ENCODE peak calls at places on chromosome 3, in eight cellular contexts. S is IMR-90, C is A549, O is aorta, Z is GM12865, B is Peyer's patch, D is ovary, X is fibroblast of mammary gland. K is an unnamed sample.

GRCh38 chr3:108182339-108182738 is 39.9 kb downstream of the IFT57 start:
- DNase-seq in B (no peak), S (peak), Z (no peak), X (peak), C (no peak), O (no peak), D (no peak), K (no peak)

GRCh38 chr3:89625945-89626344 is 518.5 kb downstream of the EPHA3 start:
- DNase-seq in X (no peak), Z (no peak), S (no peak), O (no peak), D (no peak), C (no peak), B (no peak), K (no peak)

GRCh38 chr3:12490547-12490946 is 6.3 kb downstream of the TSEN2 start:
- DNase-seq in D (no peak), Z (no peak), O (no peak), B (no peak), S (no peak), X (peak), C (no peak), K (no peak)

GRCh38 chr3:1275495-1275894 is 182.7 kb downstream of the CNTN6 start:
- DNase-seq in X (peak), Z (peak), B (no peak), S (no peak), D (no peak), O (no peak), C (no peak), K (no peak)

GRCh38 chr3:72128906-72129305 is 344.0 kb upstream of the PROK2 start:
- DNase-seq in B (no peak), X (no peak), D (no peak), O (no peak), Z (no peak), C (no peak), S (no peak), K (no peak)

GRCh38 chr3:107956991-107957467 is 133.8 kb downstream of the CD47 start:
- DNase-seq in O (peak), X (peak), C (no peak), D (peak), B (no peak), S (peak), Z (no peak), K (no peak)

GRCh38 chr3:184656430-184656990 is 55.4 kb downstream of the MAGEF1 start:
- DNase-seq in C (no peak), Z (no peak), B (no peak), O (no peak), S (no peak), D (no peak), X (no peak), K (no peak)

GRCh38 chr3:18423401-18424212 is 1.5 kb downstream of the SATB1 start:
- DNase-seq in X (peak), C (no peak), O (peak), S (peak), B (no peak), Z (peak), D (peak), K (no peak)

GRCh38 chr3:168684519-168684918 is 588.8 kb upstream of the GOLIM4 start:
- DNase-seq in D (no peak), Z (no peak), O (no peak), C (no peak), S (no peak), B (no peak), X (no peak), K (no peak)

GRCh38 chr3:7249493-7250076 is 388.7 kb downstream of the GRM7 start:
- DNase-seq in S (no peak), D (no peak), X (no peak), O (no peak), B (no peak), Z (no peak), C (no peak), K (no peak)

GRCh38 chr3:154657265-154657664 is 227.3 kb upstream of the GPR149 start:
- DNase-seq in C (no peak), B (no peak), X (no peak), S (no peak), Z (no peak), D (no peak), O (no peak), K (no peak)

GRCh38 chr3:187807086-187807862 is 62.0 kb upstream of the BCL6 start:
- DNase-seq in D (no peak), Z (peak), S (peak), X (peak), O (no peak), B (no peak), C (no peak), K (no peak)

GRCh38 chr3:64321747-64322146 is 96.5 kb upstream of the PRICKLE2 start:
- DNase-seq in X (peak), C (peak), D (no peak), O (no peak), S (peak), B (no peak), Z (no peak), K (no peak)

GRCh38 chr3:111859974-111860859 is 1.2 kb downstream of the PHLDB2 start:
- DNase-seq in C (peak), S (peak), Z (peak), D (peak), O (peak), X (peak), B (peak), K (peak)

GRCh38 chr3:96101013-96101412 is 713.4 kb upstream of the EPHA6 start:
- DNase-seq in B (no peak), O (no peak), C (no peak), S (no peak), D (no peak), Z (no peak), X (no peak), K (peak)

GRCh38 chr3:193842029-193842782 is 249.2 kb downstream of the OPA1 start:
- DNase-seq in B (no peak), O (no peak), D (no peak), S (no peak), C (no peak), Z (peak), X (no peak), K (no peak)

GRCh38 chr3:53845103-53845880 is 927 bp downstream of the CHDH start:
- DNase-seq in D (peak), B (peak), C (peak), S (peak), O (peak), X (peak), Z (peak), K (peak)

GRCh38 chr3:123883111-123883510 is 1.0 kb downstream of the MYLK start:
- DNase-seq in B (no peak), Z (no peak), C (no peak), O (no peak), D (no peak), S (no peak), X (no peak), K (no peak)

GRCh38 chr3:149042766-149043386 is 43.5 kb downstream of the HLTF start:
- DNase-seq in B (no peak), S (peak), Z (peak), X (peak), O (no peak), C (no peak), D (no peak), K (no peak)

GRCh38 chr3:29286841-29287240 is 6.0 kb downstream of the RBMS3 start:
- DNase-seq in D (no peak), S (peak), X (peak), Z (no peak), C (no peak), B (no peak), O (no peak), K (no peak)

GRCh38 chr3:155753038-155753647 is 8.3 kb upstream of the PLCH1 start:
- DNase-seq in Z (peak), C (no peak), D (no peak), B (no peak), O (no peak), S (peak), X (peak), K (no peak)

GRCh38 chr3:42012378-42012934 is 50.6 kb upstream of the ULK4 start:
- DNase-seq in O (no peak), C (no peak), X (no peak), S (no peak), B (no peak), Z (no peak), D (no peak), K (no peak)

GRCh38 chr3:128488995-128489859 is 3.8 kb downstream of the GATA2 start:
- DNase-seq in C (no peak), O (peak), X (no peak), D (peak), Z (no peak), S (no peak), B (peak), K (no peak)

GRCh38 chr3:12384451-12385233 is 95.8 kb downstream of the PPARG start:
- DNase-seq in O (no peak), Z (no peak), X (no peak), B (no peak), C (no peak), D (no peak), S (peak), K (no peak)

GRCh38 chr3:126445506-126445905 is 30.2 kb downstream of the ZXDC start:
- DNase-seq in Z (no peak), O (no peak), B (no peak), D (no peak), S (no peak), C (no peak), X (no peak), K (no peak)

GRCh38 chr3:75396316-75396802 is 267.8 kb upstream of the FRG2C start:
- DNase-seq in Z (no peak), D (no peak), O (no peak), C (no peak), S (no peak), B (no peak), X (no peak), K (no peak)
- H3K4me3 ChIP-seq in Z (no peak), D (no peak), O (no peak), C (no peak), S (no peak), B (peak), X (no peak), K (no peak)

DNA sequence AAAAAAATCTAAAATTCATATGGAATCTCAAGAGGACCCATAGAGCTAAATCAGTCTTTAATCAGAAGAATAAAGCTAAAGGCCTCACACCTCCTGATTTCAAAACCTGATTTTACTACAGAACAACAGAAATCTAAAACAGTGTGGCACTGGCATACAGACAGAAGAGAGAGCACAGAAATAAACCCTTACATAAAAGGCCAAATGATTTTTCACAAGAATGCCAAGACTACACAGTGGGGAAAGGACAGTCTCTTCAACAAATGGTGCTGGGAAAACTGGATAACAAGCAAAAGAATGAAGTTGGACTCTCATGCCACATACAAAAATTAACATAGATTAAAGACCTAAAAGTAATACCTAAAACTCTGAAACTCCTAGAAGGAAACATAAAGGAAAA is 10.1 kb downstream of the TOP2B start:
- DNase-seq in C (no peak), S (no peak), B (no peak), D (no peak), Z (no peak), O (no peak), X (no peak), K (no peak)
- H3K4me3 ChIP-seq in C (no peak), S (no peak), B (no peak), D (no peak), Z (no peak), O (no peak), X (no peak), K (no peak)

GRCh38 chr3:152298393-152299242 is 29.9 kb downstream of the MBNL1 start:
- DNase-seq in B (peak), D (peak), O (no peak), C (peak), Z (peak), S (peak), X (peak), K (peak)
- H3K4me3 ChIP-seq in B (peak), D (peak), O (peak), C (peak), Z (peak), S (peak), X (peak), K (peak)

DNA sequence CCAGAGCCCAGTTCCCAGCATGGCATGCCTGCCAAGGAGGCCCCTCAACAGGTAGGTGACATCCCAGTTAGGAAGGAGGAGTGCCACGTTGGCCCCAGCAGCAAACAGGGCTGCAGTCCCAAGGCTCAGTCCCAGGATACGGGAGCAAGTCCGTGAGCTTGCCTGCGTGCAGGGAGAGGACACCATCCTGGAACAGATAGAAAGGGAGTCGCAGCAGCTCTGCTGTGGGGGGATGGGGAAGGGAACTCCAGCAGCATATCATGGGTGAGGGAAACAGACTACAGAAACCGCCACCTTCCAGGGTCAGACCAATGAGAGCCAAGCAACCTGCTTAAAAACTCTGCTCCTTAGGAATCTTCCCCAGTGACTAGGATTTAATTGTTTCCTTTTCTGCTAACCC is 9.4 kb upstream of the DYNLT2B start:
- DNase-seq in O (no peak), X (no peak), B (no peak), C (no peak), S (no peak), D (no peak), Z (no peak), K (no peak)
- H3K4me3 ChIP-seq in O (no peak), X (no peak), B (no peak), C (no peak), S (no peak), D (no peak), Z (no peak), K (no peak)

DNA sequence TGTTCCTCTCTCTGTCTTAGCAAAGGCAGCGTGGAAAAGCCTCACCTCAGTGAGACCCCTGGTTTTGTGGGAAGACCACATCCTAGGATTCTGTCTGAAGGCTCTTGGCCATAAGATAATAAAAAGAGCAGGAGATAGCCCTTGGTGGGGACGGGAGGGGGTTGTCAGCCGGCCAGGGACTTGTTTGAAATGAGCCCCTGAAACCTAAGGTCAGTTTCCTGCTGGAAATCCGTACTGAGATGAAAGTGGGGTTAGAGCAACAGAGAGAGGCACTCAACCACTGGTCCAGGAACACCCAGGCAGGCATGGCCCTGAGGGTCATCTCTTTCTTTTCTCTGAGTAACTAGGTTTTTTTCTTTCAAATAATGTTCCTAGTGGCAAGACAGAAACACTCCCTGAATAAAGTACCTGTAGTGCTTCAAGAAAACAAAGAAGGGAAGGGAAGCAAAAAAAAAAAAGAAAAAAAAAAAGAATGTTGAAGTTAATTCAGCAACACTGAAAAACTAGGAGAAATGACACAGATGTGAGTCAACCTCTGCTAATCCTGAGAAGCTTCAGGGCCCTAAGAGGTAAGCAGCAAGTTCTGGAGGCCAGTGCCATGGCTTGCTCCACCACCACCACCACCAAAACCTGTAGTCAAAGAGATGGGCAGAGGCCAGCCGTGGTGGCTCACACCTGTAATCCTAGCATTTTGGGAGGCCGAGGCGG is 3.2 kb downstream of the ITGB5 start:
- DNase-seq in S (peak), Z (no peak), X (peak), D (no peak), B (no peak), O (no peak), C (no peak), K (no peak)
- H3K4me3 ChIP-seq in S (no peak), Z (no peak), X (no peak), D (no peak), B (no peak), O (no peak), C (no peak), K (no peak)

GRCh38 chr3:120450914-120451669 is at the start of gene FSTL1:
- DNase-seq in Z (no peak), C (no peak), O (peak), X (peak), D (peak), B (peak), S (peak), K (no peak)

GRCh38 chr3:120451670-120452220 is 953 bp upstream of the FSTL1 start:
- DNase-seq in S (no peak), C (no peak), X (no peak), B (no peak), O (no peak), D (no peak), Z (no peak), K (no peak)

GRCh38 chr3:120448707-120449650 is 1.8 kb downstream of the FSTL1 start:
- DNase-seq in X (peak), Z (no peak), S (peak), D (no peak), O (peak), C (no peak), B (no peak), K (no peak)

GRCh38 chr3:120449701-120450216 is 1.0 kb downstream of the FSTL1 start:
- DNase-seq in S (peak), X (peak), O (no peak), D (no peak), C (peak), B (no peak), Z (no peak), K (no peak)

DNA sequence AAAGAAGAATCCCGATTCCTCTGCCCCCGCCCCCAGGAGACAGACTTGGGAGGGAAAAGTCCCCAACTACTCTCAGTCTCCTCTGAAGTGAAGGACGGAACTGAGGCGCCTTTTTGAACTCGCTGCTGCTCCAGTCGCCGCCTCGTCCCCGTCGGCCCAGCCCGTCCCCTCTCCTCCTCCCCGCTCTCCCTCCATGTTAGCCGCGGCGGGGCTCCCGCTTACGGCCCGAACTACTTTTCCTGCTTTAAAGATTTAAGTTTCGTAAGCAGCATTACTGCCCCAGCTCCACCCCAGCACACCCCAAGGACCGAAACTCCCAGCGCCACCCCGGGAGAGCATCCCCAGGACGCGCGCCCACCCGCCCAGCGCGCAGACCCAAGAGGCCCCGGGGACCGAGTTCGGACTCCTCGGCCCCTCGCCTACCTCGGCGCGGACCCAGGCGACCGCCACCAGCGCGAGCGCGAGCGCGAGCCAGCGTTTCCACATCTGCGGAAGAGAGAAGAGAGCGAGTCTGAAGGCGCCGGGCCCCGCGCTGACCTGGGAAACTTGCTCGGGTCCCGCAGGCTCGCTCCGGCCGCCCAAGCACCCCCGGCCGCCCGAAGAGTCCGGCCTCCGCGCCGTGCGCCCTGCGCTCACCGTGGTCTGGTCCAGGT is 405 bp downstream of the FSTL1 start:
- DNase-seq in Z (no peak), X (no peak), O (peak), C (peak), S (no peak), B (peak), D (no peak), K (no peak)
- H3K4me3 ChIP-seq in Z (peak), X (peak), O (peak), C (peak), S (peak), B (peak), D (peak), K (peak)

GRCh38 chr3:189936210-189936609 is 184.5 kb downstream of the P3H2 start:
- DNase-seq in Z (no peak), D (no peak), B (no peak), X (no peak), S (no peak), O (no peak), C (no peak), K (no peak)

GRCh38 chr3:189941679-189942078 is 179.0 kb downstream of the P3H2 start:
- DNase-seq in Z (no peak), B (no peak), C (peak), O (no peak), X (peak), S (peak), D (no peak), K (no peak)

GRCh38 chr3:189942948-189943347 is 177.7 kb downstream of the P3H2 start:
- DNase-seq in C (no peak), S (no peak), B (no peak), O (no peak), Z (no peak), X (no peak), D (no peak), K (no peak)

GRCh38 chr3:189941125-189941524 is 179.6 kb downstream of the P3H2 start:
- DNase-seq in X (no peak), S (no peak), D (no peak), O (no peak), C (no peak), B (no peak), Z (no peak), K (no peak)

GRCh38 chr3:189937302-189938255 is 183.1 kb downstream of the P3H2 start:
- DNase-seq in D (no peak), C (peak), X (peak), S (peak), O (no peak), B (no peak), Z (no peak), K (no peak)
- H3K4me3 ChIP-seq in D (no peak), C (no peak), X (no peak), S (no peak), O (no peak), B (no peak), Z (no peak), K (no peak)